ENCODE peak calls at places on chromosomes 3 and 15, in four cellular contexts. U is HepG2, K is GM12878, A is HCT116. O is an unnamed sample.
A peak's percentile ranks its signal among the peaks of the same experiment; 100 is the strongest.

GRCh38 chr15:68488966-68489365 is 57.0 kb upstream of the ITGA11 start:
- DNase-seq in A (no peak), U (no peak), K (no peak), O (no peak)

GRCh38 chr3:55813268-55814097 is 326.4 kb upstream of the WNT5A start:
- DNase-seq in U (no peak), A (no peak), K (no peak), O (no peak)

GRCh38 chr15:94306700-94307650 is 75.6 kb downstream of the MCTP2 start:
- DNase-seq in U (no peak), K (peak; percentile 78), A (no peak), O (no peak)

GRCh38 chr15:65028338-65028737 is 1.1 kb downstream of the MTFMT start:
- DNase-seq in K (no peak), U (no peak), A (no peak), O (no peak)

GRCh38 chr3:141979050-141979671 is 102.7 kb downstream of the ATP1B3 start:
- DNase-seq in K (no peak), A (peak; percentile 45), U (no peak), O (no peak)

GRCh38 chr3:43285644-43286043 is 696 bp upstream of the SNRK start:
- DNase-seq in K (no peak), A (no peak), U (no peak), O (no peak)

GRCh38 chr15:43168192-43169107 is 16.8 kb upstream of the CCNDBP1 start:
- DNase-seq in A (no peak), K (no peak), U (no peak), O (no peak)

GRCh38 chr3:195194559-195195161 is 76.3 kb downstream of the XXYLT1 start:
- DNase-seq in K (no peak), U (no peak), A (no peak), O (no peak)

GRCh38 chr3:48034000-48034516 is 17.8 kb upstream of the MAP4 start:
- DNase-seq in A (peak; percentile 80), K (no peak), U (peak; percentile 59), O (no peak)

GRCh38 chr3:64188810-64189560 is 36.3 kb downstream of the PRICKLE2 start:
- DNase-seq in K (no peak), A (no peak), U (no peak), O (no peak)

GRCh38 chr3:10361375-10361774 is 40.5 kb upstream of the SEC13 start:
- DNase-seq in U (no peak), A (no peak), K (no peak), O (no peak)

GRCh38 chr3:150094150-150094932 is 123.6 kb upstream of the PFN2 start:
- DNase-seq in K (no peak), A (peak; percentile 18), U (no peak), O (peak; percentile 72)

GRCh38 chr3:155031191-155031590 is 48.9 kb upstream of the MME start:
- DNase-seq in U (no peak), K (no peak), A (no peak), O (no peak)

GRCh38 chr3:108474581-108474980 is 35.8 kb downstream of the MYH15 start:
- DNase-seq in A (no peak), U (no peak), K (no peak), O (no peak)

GRCh38 chr3:121916189-121916588 is 22.0 kb downstream of the SLC15A2 start:
- DNase-seq in K (no peak), A (no peak), U (no peak), O (no peak)

GRCh38 chr3:121918779-121919483 is 24.7 kb downstream of the SLC15A2 start:
- DNase-seq in A (no peak), K (no peak), U (no peak), O (no peak)

GRCh38 chr3:121913305-121913704 is 19.1 kb downstream of the SLC15A2 start:
- DNase-seq in U (no peak), K (no peak), A (no peak), O (no peak)

DNA sequence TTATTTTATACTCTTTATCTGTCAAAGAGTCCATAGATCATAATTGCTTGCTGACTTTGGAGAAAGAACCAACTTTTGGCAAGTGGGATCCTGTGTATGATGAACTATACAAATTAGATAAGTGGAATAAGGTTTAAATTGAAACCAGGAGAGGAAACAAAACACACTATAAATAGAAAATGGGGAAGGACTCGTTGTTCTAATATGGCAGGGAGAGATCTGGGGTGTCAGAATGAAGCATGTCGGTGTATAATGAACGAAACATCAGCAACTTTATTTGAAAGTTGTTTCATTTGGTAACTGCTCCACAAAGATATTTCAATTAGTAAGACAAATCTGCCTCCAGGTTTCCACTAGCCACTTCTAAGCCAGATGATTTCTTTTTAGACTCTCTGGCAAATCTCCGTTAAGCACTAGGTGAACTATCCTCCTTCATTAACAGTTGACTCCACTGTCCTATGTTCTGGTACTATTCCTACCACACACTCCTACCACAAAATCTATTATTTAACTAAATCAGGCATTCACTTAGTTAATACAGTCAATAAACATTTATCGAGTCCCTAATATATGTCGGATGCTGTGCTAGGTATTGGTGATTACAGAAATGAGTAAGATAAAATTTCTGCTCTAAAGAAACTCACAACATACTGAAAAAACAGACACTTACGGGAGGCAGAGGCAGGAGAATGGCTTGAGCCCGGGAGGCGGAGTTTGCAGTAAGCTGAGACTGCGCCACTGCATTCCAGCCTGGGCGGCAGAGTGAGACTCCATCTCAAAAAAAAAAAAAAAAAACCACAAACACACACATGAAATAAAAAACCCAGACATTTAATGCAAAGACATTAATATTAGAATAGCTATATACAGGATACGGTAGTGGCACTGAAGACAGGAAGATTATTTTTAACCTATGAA is 20.1 kb downstream of the SLC15A2 start:
- DNase-seq in A (no peak), U (no peak), K (no peak), O (no peak)
- TF ChIP-seq JUND in A (no peak), U (no peak), K (no peak), O (no peak)

DNA sequence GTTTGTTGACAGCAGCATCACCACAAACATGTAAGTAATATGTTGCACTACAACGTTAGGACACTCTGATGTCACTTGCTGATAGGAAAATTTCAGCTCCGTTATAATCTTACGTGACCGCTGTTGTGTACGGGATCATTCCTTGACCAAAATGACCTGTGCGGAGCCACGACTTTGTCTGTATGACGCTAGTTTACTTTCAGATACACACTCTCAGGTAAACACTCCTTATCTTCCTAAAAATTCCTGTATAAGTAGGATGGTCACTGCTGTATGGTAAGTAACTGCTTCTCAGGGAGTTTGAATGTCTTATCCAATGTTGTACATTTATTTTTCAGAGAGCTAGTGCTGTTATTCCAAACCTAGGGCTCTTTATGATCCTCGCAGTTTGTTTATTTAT is 410.3 kb downstream of the NAALADL2 start:
- DNase-seq in K (no peak), A (no peak), U (no peak), O (peak; percentile 19)
- TF ChIP-seq JUND in K (no peak), A (no peak), U (no peak), O (peak; percentile 45)

GRCh38 chr15:39181901-39182300 is 399.0 kb upstream of the THBS1 start:
- DNase-seq in K (no peak), A (no peak), U (peak; percentile 52), O (no peak)

GRCh38 chr15:39180494-39180930 is 400.4 kb upstream of the THBS1 start:
- DNase-seq in A (no peak), U (no peak), K (no peak), O (no peak)

GRCh38 chr15:39183177-39183881 is 397.6 kb upstream of the THBS1 start:
- DNase-seq in A (no peak), U (no peak), K (no peak), O (no peak)

GRCh38 chr15:39179980-39180379 is 400.9 kb upstream of the THBS1 start:
- DNase-seq in U (no peak), A (no peak), K (no peak), O (no peak)

GRCh38 chr15:39181348-39181747 is 399.5 kb upstream of the THBS1 start:
- DNase-seq in U (no peak), K (no peak), A (no peak), O (no peak)
- TF ChIP-seq JUND in U (no peak), K (no peak), A (no peak), O (no peak)

DNA sequence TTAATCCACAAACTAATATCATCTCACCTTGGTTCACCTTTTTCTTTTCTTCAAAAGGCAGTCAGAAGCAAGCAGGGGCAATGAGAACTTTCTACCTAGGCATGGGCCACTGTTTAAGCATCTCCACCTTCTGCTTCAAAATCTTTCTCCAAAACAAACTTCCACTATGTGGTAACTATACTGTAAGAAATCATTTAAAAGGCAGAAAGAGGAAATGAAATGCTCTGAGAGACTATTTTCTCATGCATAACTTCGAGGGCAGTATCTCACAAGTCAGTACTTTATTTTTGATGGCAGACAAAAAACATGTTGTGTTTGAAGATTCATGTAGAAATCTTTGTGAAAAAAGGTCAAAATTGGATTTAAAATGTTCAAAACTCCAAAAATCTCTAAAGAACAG is 419.7 kb downstream of the ZBTB20 start:
- DNase-seq in A (no peak), K (no peak), U (no peak), O (no peak)
- TF ChIP-seq JUND in A (no peak), K (no peak), U (no peak), O (no peak)

GRCh38 chr3:167870743-167871142 is 135.2 kb downstream of the SERPINI1 start:
- DNase-seq in A (no peak), U (no peak), K (no peak), O (no peak)
- TF ChIP-seq JUND in A (no peak), U (no peak), K (no peak), O (no peak)

GRCh38 chr15:72169236-72169920 is 28.2 kb downstream of the GRAMD2A start:
- DNase-seq in K (no peak), A (no peak), U (no peak), O (peak; percentile 91)

GRCh38 chr15:72168131-72168825 is 29.3 kb downstream of the GRAMD2A start:
- DNase-seq in A (no peak), K (no peak), U (no peak), O (no peak)

GRCh38 chr15:72167445-72167844 is 30.1 kb downstream of the GRAMD2A start:
- DNase-seq in U (no peak), A (no peak), K (no peak), O (no peak)

GRCh38 chr15:72168833-72169232 is 28.8 kb downstream of the GRAMD2A start:
- DNase-seq in K (no peak), A (no peak), U (no peak), O (peak; percentile 65)

GRCh38 chr15:72166716-72167417 is 30.7 kb downstream of the GRAMD2A start:
- DNase-seq in A (no peak), K (no peak), U (no peak), O (no peak)
- TF ChIP-seq JUND in A (no peak), K (no peak), U (no peak), O (no peak)

GRCh38 chr3:94070341-94070911 is 7.6 kb downstream of the NSUN3 start:
- DNase-seq in K (peak; percentile 60), A (no peak), U (no peak), O (no peak)

GRCh38 chr3:94081880-94082279 is 19.0 kb downstream of the NSUN3 start:
- DNase-seq in K (no peak), U (no peak), A (no peak), O (no peak)

GRCh38 chr3:94071713-94072284 is 8.9 kb downstream of the NSUN3 start:
- DNase-seq in K (peak; percentile 44), A (no peak), U (no peak), O (no peak)

DNA sequence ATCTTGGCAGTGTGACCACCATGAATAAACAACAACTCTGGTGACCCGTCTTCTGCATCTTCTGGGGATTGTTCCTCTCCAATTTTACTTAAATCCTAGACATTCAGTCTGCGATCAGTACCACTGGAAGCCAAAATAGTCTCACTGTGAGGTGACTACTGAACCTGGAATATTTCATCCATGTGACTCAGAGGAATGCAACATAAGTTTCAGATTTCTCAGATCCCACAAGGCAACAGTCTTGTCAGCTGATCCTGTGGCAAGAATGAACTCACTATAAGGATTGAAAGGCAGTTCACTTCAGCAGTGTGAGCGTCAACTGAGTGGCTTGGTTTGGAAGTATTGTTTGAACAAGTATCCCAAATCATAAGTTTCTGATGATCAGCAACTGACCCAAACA is 13.2 kb downstream of the NSUN3 start:
- DNase-seq in K (no peak), A (no peak), U (no peak), O (no peak)
- TF ChIP-seq JUND in K (no peak), A (no peak), U (no peak), O (no peak)

GRCh38 chr15:53962646-53963561 is 15.3 kb upstream of the UNC13C start:
- DNase-seq in K (no peak), A (no peak), U (peak; percentile 23), O (peak; percentile 61)
- TF ChIP-seq JUND in K (no peak), A (no peak), U (no peak), O (no peak)